ENCODE peak calls at places on chromosome 5, in six cellular contexts. One of them, this sample, is unnamed.

GRCh38 chr5:27482663-27483062 is 444.3 kb upstream of the CDH9 start:
- DNase-seq in right lobe of liver: no peak
- DNase-seq in uterus: no peak
- DNase-seq in H1: no peak
- DNase-seq in endodermal cell: no peak
- DNase-seq in IMR-90: no peak
- DNase-seq in this sample: no peak

GRCh38 chr5:97062046-97062445 is 80.4 kb downstream of the LIX1 start:
- DNase-seq in right lobe of liver: no peak
- DNase-seq in uterus: no peak
- DNase-seq in H1: no peak
- DNase-seq in endodermal cell: no peak
- DNase-seq in IMR-90: no peak
- DNase-seq in this sample: no peak

GRCh38 chr5:133750356-133750755 is 138.0 kb upstream of the FSTL4 start:
- DNase-seq in right lobe of liver: no peak
- DNase-seq in uterus: no peak
- DNase-seq in H1: no peak
- DNase-seq in endodermal cell: peak
- DNase-seq in IMR-90: no peak
- DNase-seq in this sample: no peak

GRCh38 chr5:84237126-84237525 is 147.6 kb downstream of the EDIL3 start:
- DNase-seq in right lobe of liver: no peak
- DNase-seq in uterus: no peak
- DNase-seq in H1: no peak
- DNase-seq in endodermal cell: no peak
- DNase-seq in IMR-90: no peak
- DNase-seq in this sample: no peak

GRCh38 chr5:11050596-11051304 is 289.7 kb upstream of the DAP start:
- DNase-seq in right lobe of liver: no peak
- DNase-seq in uterus: no peak
- DNase-seq in H1: no peak
- DNase-seq in endodermal cell: no peak
- DNase-seq in IMR-90: peak
- DNase-seq in this sample: no peak

GRCh38 chr5:53360811-53361210 is 119.6 kb upstream of the FST start:
- DNase-seq in right lobe of liver: no peak
- DNase-seq in uterus: no peak
- DNase-seq in H1: no peak
- DNase-seq in endodermal cell: no peak
- DNase-seq in IMR-90: peak
- DNase-seq in this sample: no peak

GRCh38 chr5:156391139-156391538 is 64.2 kb downstream of the SGCD start:
- DNase-seq in right lobe of liver: no peak
- DNase-seq in uterus: no peak
- DNase-seq in H1: no peak
- DNase-seq in endodermal cell: no peak
- DNase-seq in IMR-90: peak
- DNase-seq in this sample: no peak

GRCh38 chr5:133396187-133396621 is 216.1 kb downstream of the FSTL4 start:
- DNase-seq in right lobe of liver: no peak
- DNase-seq in uterus: no peak
- DNase-seq in H1: peak
- DNase-seq in endodermal cell: peak
- DNase-seq in IMR-90: no peak
- DNase-seq in this sample: peak

GRCh38 chr5:100550531-100551036 is 15.4 kb downstream of the FAM174A start:
- DNase-seq in right lobe of liver: no peak
- DNase-seq in uterus: no peak
- DNase-seq in H1: no peak
- DNase-seq in endodermal cell: no peak
- DNase-seq in IMR-90: peak
- DNase-seq in this sample: no peak

GRCh38 chr5:33180900-33181299 is 259.9 kb upstream of the TARS1 start:
- DNase-seq in right lobe of liver: no peak
- DNase-seq in uterus: no peak
- DNase-seq in H1: no peak
- DNase-seq in endodermal cell: no peak
- DNase-seq in IMR-90: peak
- DNase-seq in this sample: no peak

GRCh38 chr5:6379246-6379645 is 899 bp upstream of the MED10 start:
- DNase-seq in right lobe of liver: no peak
- DNase-seq in uterus: no peak
- DNase-seq in H1: no peak
- DNase-seq in endodermal cell: peak
- DNase-seq in IMR-90: no peak
- DNase-seq in this sample: no peak
- TF ChIP-seq CTCF in right lobe of liver: no peak
- TF ChIP-seq CTCF in uterus: no peak
- TF ChIP-seq CTCF in H1: no peak
- TF ChIP-seq CTCF in endodermal cell: no peak
- TF ChIP-seq CTCF in IMR-90: no peak
- TF ChIP-seq CTCF in this sample: no peak

DNA sequence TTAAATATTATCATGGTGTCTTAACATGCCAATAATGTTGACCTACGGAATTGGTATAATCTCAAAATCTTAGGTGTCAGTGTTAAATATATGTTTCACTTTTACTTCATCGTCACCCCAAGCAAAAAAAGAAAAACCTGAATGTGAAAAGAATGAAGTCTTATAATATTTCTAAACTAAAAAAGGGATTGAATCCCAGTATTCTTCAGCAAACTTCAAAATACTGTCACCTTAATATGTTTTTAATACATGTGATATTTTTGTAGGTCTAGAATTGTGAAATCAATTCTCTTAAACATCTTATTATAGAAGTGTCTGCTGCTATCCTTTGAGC is 14.1 kb downstream of the UBE2D2 start:
- DNase-seq in right lobe of liver: no peak
- DNase-seq in uterus: no peak
- DNase-seq in H1: no peak
- DNase-seq in endodermal cell: no peak
- DNase-seq in IMR-90: no peak
- DNase-seq in this sample: no peak
- TF ChIP-seq CTCF in right lobe of liver: no peak
- TF ChIP-seq CTCF in uterus: no peak
- TF ChIP-seq CTCF in H1: no peak
- TF ChIP-seq CTCF in endodermal cell: no peak
- TF ChIP-seq CTCF in IMR-90: no peak
- TF ChIP-seq CTCF in this sample: no peak

GRCh38 chr5:146565764-146566163 is 49.8 kb upstream of the GPR151 start:
- DNase-seq in right lobe of liver: no peak
- DNase-seq in uterus: peak
- DNase-seq in H1: peak
- DNase-seq in endodermal cell: peak
- DNase-seq in IMR-90: peak
- DNase-seq in this sample: peak
- TF ChIP-seq CTCF in right lobe of liver: peak
- TF ChIP-seq CTCF in uterus: no peak
- TF ChIP-seq CTCF in H1: peak
- TF ChIP-seq CTCF in endodermal cell: peak
- TF ChIP-seq CTCF in IMR-90: peak
- TF ChIP-seq CTCF in this sample: peak

GRCh38 chr5:1642221-1642620 is 118.5 kb upstream of the LPCAT1 start:
- DNase-seq in right lobe of liver: no peak
- DNase-seq in uterus: no peak
- DNase-seq in H1: no peak
- DNase-seq in endodermal cell: peak
- DNase-seq in IMR-90: no peak
- DNase-seq in this sample: no peak

GRCh38 chr5:1642621-1643061 is 118.9 kb upstream of the LPCAT1 start:
- DNase-seq in right lobe of liver: no peak
- DNase-seq in uterus: no peak
- DNase-seq in H1: no peak
- DNase-seq in endodermal cell: no peak
- DNase-seq in IMR-90: no peak
- DNase-seq in this sample: no peak

GRCh38 chr5:1643651-1644392 is 120.1 kb upstream of the LPCAT1 start:
- DNase-seq in right lobe of liver: no peak
- DNase-seq in uterus: no peak
- DNase-seq in H1: no peak
- DNase-seq in endodermal cell: peak
- DNase-seq in IMR-90: no peak
- DNase-seq in this sample: no peak

GRCh38 chr5:1647580-1647979 is 123.8 kb upstream of the LPCAT1 start:
- DNase-seq in right lobe of liver: no peak
- DNase-seq in uterus: no peak
- DNase-seq in H1: no peak
- DNase-seq in endodermal cell: peak
- DNase-seq in IMR-90: no peak
- DNase-seq in this sample: no peak

GRCh38 chr5:1644810-1645571 is 121.2 kb upstream of the LPCAT1 start:
- DNase-seq in right lobe of liver: peak
- DNase-seq in uterus: peak
- DNase-seq in H1: peak
- DNase-seq in endodermal cell: peak
- DNase-seq in IMR-90: peak
- DNase-seq in this sample: peak
- TF ChIP-seq CTCF in right lobe of liver: peak
- TF ChIP-seq CTCF in uterus: peak
- TF ChIP-seq CTCF in H1: peak
- TF ChIP-seq CTCF in endodermal cell: peak
- TF ChIP-seq CTCF in IMR-90: peak
- TF ChIP-seq CTCF in this sample: peak

This sample was measured in testis.